ENCODE peak calls at places on chromosomes 3 and 15, in six cellular contexts. C is BJ, F is GM23338, X is kidney, M is A549, P is kidney epithelial cell. J is an unnamed sample.

GRCh38 chr3:155065537-155065936 is 14.6 kb upstream of the MME start:
- DNase-seq in C (peak), F (no peak), X (no peak), M (no peak), P (peak), J (peak)

GRCh38 chr3:2714856-2715255 is 395.3 kb downstream of the IL5RA start:
- DNase-seq in C (no peak), F (no peak), X (no peak), M (no peak), P (no peak), J (no peak)

GRCh38 chr3:99551520-99551919 is 86.9 kb upstream of the COL8A1 start:
- DNase-seq in C (no peak), F (no peak), X (no peak), M (no peak), P (no peak), J (no peak)

GRCh38 chr3:76470285-76470684 is 569.6 kb upstream of the ROBO2 start:
- DNase-seq in C (no peak), F (no peak), X (no peak), M (no peak), P (peak), J (peak)

GRCh38 chr15:31869640-31870335 is 160.5 kb upstream of the CHRNA7 start:
- DNase-seq in C (no peak), F (peak), X (peak), M (no peak), P (no peak), J (no peak)

GRCh38 chr3:40847571-40847992 is 322.8 kb downstream of the ZNF621 start:
- DNase-seq in C (no peak), F (peak), X (no peak), M (no peak), P (peak), J (peak)

GRCh38 chr3:72270730-72271129 is 485.8 kb upstream of the PROK2 start:
- DNase-seq in C (no peak), F (no peak), X (no peak), M (no peak), P (no peak), J (no peak)

GRCh38 chr3:38165722-38166387 is 518 bp downstream of the OXSR1 start:
- DNase-seq in C (no peak), F (peak), X (no peak), M (peak), P (no peak), J (peak)

GRCh38 chr3:188092648-188093047 is 61.3 kb upstream of the LPP start:
- DNase-seq in C (no peak), F (no peak), X (no peak), M (no peak), P (no peak), J (peak)

GRCh38 chr3:10601131-10601856 is 95.9 kb upstream of the ATP2B2 start:
- DNase-seq in C (no peak), F (no peak), X (no peak), M (no peak), P (no peak), J (peak)

GRCh38 chr3:194090716-194091115 is 45.2 kb upstream of the HES1 start:
- DNase-seq in C (no peak), F (no peak), X (no peak), M (no peak), P (no peak), J (no peak)

GRCh38 chr3:129793356-129793755 is 100.2 kb downstream of the TMCC1 start:
- DNase-seq in C (no peak), F (no peak), X (no peak), M (no peak), P (no peak), J (peak)

GRCh38 chr3:7630351-7630911 is 769.5 kb downstream of the GRM7 start:
- DNase-seq in C (no peak), F (no peak), X (no peak), M (no peak), P (no peak), J (peak)

GRCh38 chr3:12922299-12922698 is 80.9 kb upstream of the RPL32 start:
- DNase-seq in C (no peak), F (no peak), X (no peak), M (no peak), P (no peak), J (peak)

GRCh38 chr3:195597848-195598247 is 14.1 kb upstream of the APOD start:
- DNase-seq in C (no peak), F (no peak), X (no peak), M (no peak), P (no peak), J (peak)

GRCh38 chr15:90364251-90364650 is 12.2 kb downstream of the ZNF774 start:
- DNase-seq in C (no peak), F (no peak), X (no peak), M (no peak), P (peak), J (peak)

GRCh38 chr3:124576565-124577493 is 153.4 kb upstream of the UMPS start:
- DNase-seq in C (no peak), F (no peak), X (no peak), M (no peak), P (no peak), J (no peak)

DNA sequence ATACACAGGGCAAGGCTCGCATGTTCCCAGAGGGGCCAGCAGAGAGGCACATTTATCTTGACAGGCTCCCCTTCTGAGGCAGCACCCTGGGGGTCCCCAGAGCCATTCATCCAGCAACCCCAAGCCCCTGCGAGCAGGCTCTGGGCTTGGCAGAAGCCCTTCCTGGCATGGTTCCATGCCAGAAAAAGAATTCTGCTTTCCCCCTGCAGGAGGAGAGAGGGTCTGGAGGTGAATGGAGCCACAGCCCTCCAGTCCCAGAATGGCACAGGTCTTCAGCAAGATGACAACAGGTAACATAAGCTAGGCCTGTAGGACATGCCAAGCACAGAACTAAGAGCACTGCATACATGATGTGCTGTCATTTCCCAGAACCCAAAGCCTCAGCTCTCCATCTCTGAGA is 121.7 kb downstream of the ALDH1A2 start:
- DNase-seq in C (no peak), F (no peak), X (no peak), M (no peak), P (no peak), J (no peak)
- H3K4me3 ChIP-seq in C (no peak), F (no peak), X (no peak), M (no peak), P (no peak), J (no peak)

DNA sequence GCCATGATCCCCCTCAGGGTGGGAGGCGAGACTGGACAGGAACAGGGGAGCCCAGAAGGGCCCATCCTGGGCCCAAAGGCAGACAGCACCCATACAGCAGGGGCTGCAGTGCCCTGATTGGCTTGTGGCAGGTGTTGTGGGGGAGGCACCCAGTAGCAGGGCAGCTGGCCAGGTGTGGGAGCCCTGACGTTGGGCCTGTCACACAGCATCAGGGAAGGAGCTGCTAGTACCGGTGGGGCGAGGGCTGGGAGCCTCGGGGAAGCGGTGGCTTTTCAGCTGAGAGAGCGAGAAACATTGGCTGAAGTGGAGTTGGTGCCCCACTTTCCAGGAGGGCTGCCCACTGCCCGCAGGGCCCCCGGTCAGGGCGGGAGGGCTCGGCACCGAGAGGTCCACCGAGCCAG is 19.7 kb upstream of the CYP11A1 start:
- DNase-seq in C (no peak), F (no peak), X (peak), M (no peak), P (no peak), J (no peak)
- TF ChIP-seq CTCF in C (no peak), F (no peak), X (no peak), M (no peak), P (no peak), J (no peak)

GRCh38 chr3:66998899-66999235 is 760 bp downstream of the KBTBD8 start:
- DNase-seq in C (no peak), F (no peak), X (no peak), M (no peak), P (no peak), J (no peak)

GRCh38 chr3:66998075-66998898 is at the start of gene KBTBD8:
- DNase-seq in C (peak), F (peak), X (peak), M (peak), P (peak), J (peak)

GRCh38 chr3:66997560-66998074 is 490 bp upstream of the KBTBD8 start:
- DNase-seq in C (no peak), F (no peak), X (no peak), M (no peak), P (no peak), J (no peak)

GRCh38 chr3:67001086-67001861 is 3.2 kb downstream of the KBTBD8 start:
- DNase-seq in C (no peak), F (no peak), X (no peak), M (no peak), P (no peak), J (no peak)

DNA sequence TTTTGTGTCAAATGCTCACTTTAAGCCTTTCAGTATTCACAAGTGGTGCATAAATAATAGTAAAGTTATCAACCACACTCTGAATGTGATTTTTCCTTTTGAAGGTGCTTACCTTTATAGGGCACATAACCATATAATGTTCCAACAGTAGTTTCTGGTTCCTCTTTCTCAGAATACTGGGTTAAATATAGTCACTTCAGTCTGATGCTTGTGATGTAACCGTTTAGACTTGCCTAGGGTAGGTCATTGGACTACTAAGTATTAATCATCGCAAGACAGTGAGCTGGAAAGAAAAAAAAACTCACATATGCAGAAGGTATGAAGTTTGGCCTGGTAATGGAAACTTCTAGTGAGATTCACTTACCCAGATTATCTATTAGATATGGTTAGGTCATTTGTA is 1.9 kb downstream of the KBTBD8 start:
- DNase-seq in C (no peak), F (no peak), X (no peak), M (no peak), P (peak), J (peak)
- H3K4me3 ChIP-seq in C (no peak), F (no peak), X (no peak), M (no peak), P (no peak), J (no peak)

DNA sequence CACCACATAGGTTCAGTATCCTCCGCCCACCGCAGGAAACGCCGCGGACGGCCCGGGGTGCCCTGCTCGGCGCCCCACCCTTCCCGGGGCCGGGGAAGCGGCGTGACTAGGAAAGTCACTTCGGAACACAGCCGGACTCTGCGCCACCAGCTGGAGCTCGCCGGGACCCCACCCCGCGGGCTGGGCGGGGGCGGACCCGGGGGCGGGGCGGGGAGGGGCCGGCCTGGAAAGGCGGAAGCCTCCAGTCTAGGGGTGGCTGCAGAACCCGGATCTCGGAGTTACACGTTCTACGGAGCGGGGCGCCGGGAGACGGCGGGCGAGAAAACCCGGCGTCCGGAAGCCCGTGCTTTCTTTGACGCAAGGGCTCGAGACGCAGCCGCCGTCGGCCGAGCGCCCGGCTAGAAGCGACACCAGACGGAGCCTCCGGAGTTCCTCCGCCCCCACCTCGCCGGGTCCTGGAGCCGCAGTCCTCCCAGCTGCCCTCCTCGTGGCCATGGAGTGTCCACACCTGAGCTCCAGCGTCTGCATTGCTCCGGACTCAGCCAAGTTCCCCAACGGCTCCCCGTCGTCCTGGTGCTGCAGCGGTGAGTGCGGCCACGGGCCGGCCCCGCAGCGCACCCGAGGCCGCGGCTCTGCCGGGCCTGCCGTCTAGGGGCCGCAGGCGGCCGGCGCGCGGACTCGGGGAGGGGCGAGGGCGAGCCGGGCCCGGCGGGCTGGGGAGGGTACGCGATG is at the start of gene USP3:
- DNase-seq in C (peak), F (peak), X (peak), M (peak), P (no peak), J (peak)
- TF ChIP-seq CTCF in C (peak), F (no peak), X (peak), M (peak), P (peak), J (no peak)

J was measured in choroid plexus epithelial cell.